ENCODE peak calls at places on chromosomes 11 and 22, in seven cellular contexts. K, U, L, O, E, Q and G are unnamed samples.

GRCh38 chr22:37776639-37777005 is 31.1 kb upstream of the GCAT start:
- DNase-seq in O (no peak), L (no peak), Q (no peak), U (no peak), E (no peak), K (no peak), G (no peak)

GRCh38 chr11:8089791-8090510 is 8.9 kb downstream of the TUB start:
- DNase-seq in E (no peak), L (no peak), Q (no peak), U (no peak), O (no peak), K (no peak), G (peak; percentile 66)

GRCh38 chr22:50708996-50709395 is 29.0 kb upstream of the ACR start:
- DNase-seq in E (no peak), O (no peak), K (no peak), U (no peak), L (no peak), Q (no peak), G (peak; percentile 41)

GRCh38 chr11:83951521-83951920 is 665.4 kb upstream of the CCDC90B start:
- DNase-seq in O (no peak), Q (no peak), K (no peak), U (no peak), L (no peak), E (no peak), G (no peak)

GRCh38 chr11:46050065-46050464 is 71.2 kb downstream of the PHF21A start:
- DNase-seq in E (no peak), K (no peak), Q (no peak), L (no peak), U (peak; percentile 48), O (no peak), G (peak; percentile 70)

GRCh38 chr11:75063732-75064314 is 32.9 kb downstream of the OR2AT4 start:
- DNase-seq in O (no peak), U (no peak), K (no peak), E (no peak), L (no peak), Q (no peak), G (no peak)

GRCh38 chr22:19206287-19206686 is 27.8 kb upstream of the SLC25A1 start:
- DNase-seq in K (no peak), Q (no peak), L (no peak), E (no peak), O (no peak), U (no peak), G (no peak)

GRCh38 chr11:103659138-103659734 is 377.2 kb upstream of the DDI1 start:
- DNase-seq in O (no peak), U (no peak), L (peak; percentile 48), K (no peak), E (no peak), Q (no peak), G (no peak)

GRCh38 chr11:18704698-18705097 is 6.1 kb downstream of the TMEM86A start:
- DNase-seq in O (no peak), L (no peak), U (no peak), K (no peak), Q (no peak), E (no peak), G (no peak)

DNA sequence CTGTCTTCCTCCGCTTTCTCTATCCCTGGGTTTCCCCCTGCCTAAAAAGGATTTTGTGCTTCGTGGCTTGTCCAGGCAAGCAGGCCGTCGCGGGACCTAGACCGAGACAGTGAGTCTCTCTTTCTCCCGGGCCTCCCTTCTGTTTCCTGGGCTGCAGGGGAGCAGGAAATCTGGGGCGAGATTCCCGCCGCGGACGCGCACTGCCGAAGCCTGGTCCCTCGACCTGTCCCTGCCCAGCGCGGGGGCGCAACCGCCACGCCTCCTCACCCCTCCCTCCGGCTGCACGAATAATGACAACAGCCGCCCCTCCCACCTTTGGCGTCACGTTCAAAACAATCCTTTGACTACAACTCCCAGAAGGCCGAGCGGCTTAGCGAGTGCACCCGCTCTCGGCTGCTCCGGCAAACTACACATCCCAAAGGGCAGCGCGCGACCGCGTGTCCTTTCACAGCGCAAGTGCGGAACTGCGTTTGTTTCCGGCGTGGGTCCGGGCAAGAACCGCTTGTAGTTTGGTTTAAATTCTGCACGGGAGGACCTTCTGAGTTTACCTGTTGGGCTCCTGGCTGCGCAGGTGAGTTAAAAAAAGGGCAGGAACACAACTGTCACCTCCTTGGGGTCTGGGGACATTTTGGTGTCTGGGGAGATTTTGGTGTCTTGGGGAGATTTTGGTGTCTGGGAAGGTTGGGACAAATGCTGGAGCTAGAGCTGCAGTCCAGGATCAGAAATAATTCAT is at the start of gene CLP1:
- DNase-seq in Q (peak; percentile 100), L (peak; percentile 99), U (peak; percentile 99), O (peak; percentile 99), E (peak; percentile 94), K (peak; percentile 99), G (peak; percentile 99)
- TF ChIP-seq EP300 in Q (no peak), L (no peak), U (no peak), O (peak; percentile 97), E (no peak), K (no peak), G (no peak)

GRCh38 chr11:14357843-14358728 is 897 bp downstream of the RRAS2 start:
- DNase-seq in E (no peak), Q (no peak), O (no peak), K (peak; percentile 63), L (peak; percentile 76), U (peak; percentile 74), G (peak; percentile 73)

GRCh38 chr11:14358729-14359439 is at the start of gene RRAS2:
- DNase-seq in E (no peak), O (peak; percentile 53), U (peak; percentile 84), K (peak; percentile 77), Q (peak; percentile 88), L (peak; percentile 78), G (peak; percentile 86)

GRCh38 chr11:14361951-14362350 is 3.0 kb upstream of the RRAS2 start:
- DNase-seq in Q (no peak), L (no peak), U (no peak), E (no peak), O (no peak), K (no peak), G (no peak)

GRCh38 chr11:14360976-14361375 is 2.0 kb upstream of the RRAS2 start:
- DNase-seq in E (no peak), Q (no peak), K (no peak), O (no peak), U (no peak), L (no peak), G (no peak)

DNA sequence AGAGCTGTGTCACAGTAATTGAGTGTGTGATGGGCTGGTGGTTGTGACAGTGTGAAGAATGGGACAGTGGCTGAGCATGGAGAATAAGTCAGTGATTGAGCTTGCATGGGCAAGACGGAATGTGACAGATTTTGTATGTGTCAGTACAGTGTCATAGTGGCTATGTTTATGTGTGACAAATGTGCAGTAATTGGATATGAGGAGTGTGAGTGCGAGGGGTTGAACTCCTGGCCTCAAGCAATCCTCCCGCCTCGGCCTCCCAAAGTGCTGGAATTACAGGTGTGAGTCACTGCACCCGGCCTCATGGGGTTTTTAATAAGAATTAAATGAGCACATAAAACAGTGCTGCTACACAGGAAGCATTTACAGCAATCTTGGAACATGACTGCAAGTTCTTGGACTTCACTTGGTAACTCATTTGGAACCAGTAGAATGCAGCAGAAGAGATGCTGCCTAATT is 619 bp upstream of the RRAS2 start:
- DNase-seq in O (no peak), K (no peak), E (no peak), Q (no peak), L (no peak), U (no peak), G (no peak)
- H3K4me3 ChIP-seq in O (peak overlapping the region; percentile 86), K (peak overlapping the region; percentile 94), E (peak overlapping the region; percentile 68), Q (peak overlapping the region; percentile 95), L (peak overlapping the region; percentile 84), U (no peak overlapping the region), G (peak overlapping the region; percentile 87)

GRCh38 chr11:9616042-9616640 is 42.7 kb downstream of the WEE1 start:
- DNase-seq in Q (no peak), U (no peak), K (no peak), E (no peak), L (no peak), O (no peak), G (no peak)

GRCh38 chr11:9615031-9615451 is 41.6 kb downstream of the WEE1 start:
- DNase-seq in U (no peak), K (no peak), O (no peak), E (peak; percentile 77), L (no peak), Q (peak; percentile 37), G (no peak)

GRCh38 chr11:9613830-9614762 is 40.6 kb downstream of the WEE1 start:
- DNase-seq in U (peak; percentile 87), L (peak; percentile 89), E (peak; percentile 78), Q (peak; percentile 92), O (peak; percentile 71), K (peak; percentile 88), G (peak; percentile 88)

GRCh38 chr11:9609841-9610240 is 36.4 kb downstream of the WEE1 start:
- DNase-seq in O (no peak), U (no peak), L (no peak), E (no peak), K (no peak), Q (peak; percentile 16), G (no peak)

DNA sequence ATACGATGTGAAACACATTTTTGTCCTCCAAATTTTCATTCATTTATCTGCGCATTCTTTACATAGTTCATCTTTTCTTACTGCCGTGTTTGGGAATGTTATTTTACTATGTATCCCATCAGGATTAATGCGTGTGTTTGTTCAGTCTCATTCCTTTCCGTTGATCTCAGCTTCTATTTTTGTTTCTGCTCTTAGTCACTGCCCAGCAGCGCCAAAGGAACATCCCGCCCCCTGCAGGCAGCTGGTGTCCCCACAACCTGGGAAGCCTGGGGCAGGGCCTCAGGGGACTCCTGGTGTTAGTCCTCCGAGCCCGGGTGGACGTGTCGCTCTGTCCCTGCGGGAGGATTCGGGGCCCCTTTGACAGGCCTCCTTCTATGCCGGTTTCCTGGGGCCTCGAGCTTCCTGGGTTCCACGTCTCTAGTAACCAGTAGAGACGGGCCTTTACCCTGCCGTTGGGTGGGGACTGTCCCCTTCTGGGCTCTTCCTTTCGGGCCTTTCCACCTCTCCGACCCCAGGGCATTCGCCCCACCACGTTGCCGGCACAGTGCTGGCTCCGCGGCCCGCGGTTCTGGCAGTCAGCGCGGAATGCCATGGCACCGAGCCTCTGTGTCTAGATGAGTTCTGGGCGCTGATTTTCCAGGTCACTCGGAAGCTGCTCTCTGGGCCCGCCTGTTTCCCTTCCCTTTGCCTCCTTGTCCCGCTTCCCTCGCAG is 39.8 kb downstream of the WEE1 start:
- DNase-seq in U (peak; percentile 95), Q (peak; percentile 96), L (peak; percentile 97), K (peak; percentile 93), O (peak; percentile 88), E (no peak), G (peak; percentile 97)
- TF ChIP-seq EP300 in U (peak; percentile 83), Q (no peak), L (peak; percentile 55), K (peak; percentile 17), O (peak; percentile 96), E (no peak), G (no peak)

GRCh38 chr11:11045156-11045670 is 187.4 kb upstream of the ZBED5 start:
- DNase-seq in U (no peak), K (no peak), Q (no peak), L (no peak), E (no peak), O (no peak), G (no peak)
- H3K4me3 ChIP-seq in U (no peak overlapping the region), K (no peak overlapping the region), Q (no peak overlapping the region), L (no peak overlapping the region), E (no peak overlapping the region), O (no peak overlapping the region), G (no peak overlapping the region)

GRCh38 chr11:32671051-32671450 is 87.4 kb downstream of the EIF3M start:
- DNase-seq in L (no peak), Q (no peak), O (no peak), U (no peak), E (no peak), K (no peak), G (no peak)
- TF ChIP-seq EP300 in L (no peak), Q (no peak), O (no peak), U (no peak), E (no peak), K (no peak), G (no peak)